ENCODE peak calls at places on chromosomes 1 and 21, in six cellular contexts. I is AG04450, N is heart left ventricle, W is cardiac fibroblast, O is spleen, D is BJ. T is an unnamed sample.

GRCh38 chr1:112744019-112744578 is 29.0 kb upstream of the PPM1J start:
- DNase-seq in I (no peak), N (peak; percentile 29), W (peak; percentile 54), O (no peak), D (no peak), T (no peak)

GRCh38 chr1:210234254-210234747 is 1.7 kb downstream of the SERTAD4 start:
- DNase-seq in I (no peak), N (no peak), W (no peak), O (no peak), D (no peak), T (no peak)

GRCh38 chr1:227918736-227919135 is 29.0 kb downstream of the WNT9A start:
- DNase-seq in I (no peak), N (no peak), W (no peak), O (no peak), D (no peak), T (no peak)

GRCh38 chr1:1253314-1253713 is 6.8 kb upstream of the C1QTNF12 start:
- DNase-seq in I (no peak), N (no peak), W (no peak), O (no peak), D (no peak), T (no peak)

GRCh38 chr1:183590225-183591191 is at the start of gene NCF2:
- DNase-seq in I (no peak), N (peak; percentile 40), W (peak; percentile 64), O (peak; percentile 83), D (no peak), T (no peak)

GRCh38 chr1:53715478-53715877 is 23.5 kb downstream of the GLIS1 start:
- DNase-seq in I (no peak), N (no peak), W (peak; percentile 56), O (no peak), D (no peak), T (no peak)

GRCh38 chr21:14900058-14900457 is 164.7 kb downstream of the NRIP1 start:
- DNase-seq in I (no peak), N (no peak), W (peak; percentile 73), O (no peak), D (no peak), T (no peak)

GRCh38 chr1:8598783-8599182 is 218.7 kb downstream of the RERE start:
- DNase-seq in I (no peak), N (peak; percentile 12), W (no peak), O (no peak), D (no peak), T (no peak)

GRCh38 chr1:231808116-231808515 is 181.5 kb downstream of the DISC1 start:
- DNase-seq in I (no peak), N (no peak), W (no peak), O (no peak), D (no peak), T (no peak)

GRCh38 chr21:43938751-43939442 is 73.2 kb upstream of the TRAPPC10 start:
- DNase-seq in I (peak; percentile 11), N (peak; percentile 82), W (peak; percentile 72), O (peak; percentile 92), D (no peak), T (no peak)

GRCh38 chr21:43940672-43941071 is 71.4 kb upstream of the TRAPPC10 start:
- DNase-seq in I (no peak), N (no peak), W (no peak), O (no peak), D (no peak), T (no peak)

GRCh38 chr21:43940329-43940653 is 71.8 kb upstream of the TRAPPC10 start:
- DNase-seq in I (no peak), N (no peak), W (no peak), O (no peak), D (no peak), T (no peak)

GRCh38 chr21:43937898-43938309 is 72.9 kb downstream of the AGPAT3 start:
- DNase-seq in I (no peak), N (no peak), W (no peak), O (no peak), D (no peak), T (no peak)

GRCh38 chr21:43939443-43940328 is 72.4 kb upstream of the TRAPPC10 start:
- DNase-seq in I (no peak), N (no peak), W (no peak), O (no peak), D (no peak), T (no peak)
- TF ChIP-seq CTCF in I (no peak), N (no peak), W (no peak), O (no peak), D (no peak), T (no peak)

DNA sequence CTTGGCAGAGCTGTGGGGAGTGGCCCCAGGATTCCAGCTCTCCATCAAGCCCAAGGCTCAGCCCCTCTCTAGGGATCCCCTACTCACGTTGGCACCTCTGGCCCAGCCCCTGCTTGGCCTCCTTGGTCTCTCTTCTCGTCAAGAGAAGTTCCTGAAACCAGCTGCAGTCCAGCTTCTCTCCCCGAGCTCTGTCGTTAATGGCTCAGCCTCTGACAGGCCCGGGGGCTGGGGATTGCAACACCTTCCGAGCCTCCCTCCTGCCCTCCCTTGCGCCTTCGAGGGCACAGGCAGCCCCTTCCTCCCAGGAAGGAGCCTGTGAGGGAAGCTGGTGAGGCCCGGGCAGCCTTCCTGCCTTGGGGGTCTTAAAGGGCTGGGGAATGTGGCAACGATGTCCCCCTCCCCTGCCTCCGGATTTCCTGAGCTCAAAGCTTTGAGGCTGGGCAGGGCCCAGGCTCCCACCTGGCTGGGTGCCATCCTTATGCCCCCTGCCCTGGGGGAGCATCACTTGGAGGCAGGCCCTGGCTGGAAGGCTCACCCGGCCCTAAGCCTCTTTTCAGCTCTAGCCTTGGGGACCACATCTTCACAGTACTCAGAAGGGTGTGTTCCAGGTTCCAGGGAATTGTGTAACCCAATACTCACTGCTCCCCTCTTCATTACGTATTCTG is at the start of gene CSF3R:
- DNase-seq in I (no peak), N (no peak), W (no peak), O (peak; percentile 92), D (no peak), T (no peak)
- H3K4me3 ChIP-seq in I (no peak within 1 kb of the TSS), N (no peak within 1 kb of the TSS), W (no peak within 1 kb of the TSS), O (peak within 1 kb of the TSS; percentile 40), D (no peak within 1 kb of the TSS), T (no peak within 1 kb of the TSS)

GRCh38 chr21:23067672-23068071 is 2069.5 kb downstream of the NCAM2 start:
- DNase-seq in I (no peak), N (no peak), W (no peak), O (no peak), D (no peak), T (no peak)
- TF ChIP-seq CTCF in I (no peak), N (no peak), W (no peak), O (no peak), D (no peak), T (no peak)

GRCh38 chr1:248739580-248740205 is 15.9 kb downstream of the LYPD8 start:
- DNase-seq in I (no peak), N (no peak), W (no peak), O (no peak), D (no peak), T (no peak)
- H3K4me3 ChIP-seq in I (no peak overlapping the region), N (no peak overlapping the region), W (no peak overlapping the region), O (peak overlapping the region; percentile 21), D (no peak overlapping the region), T (no peak overlapping the region)

GRCh38 chr1:187931781-187932180 is 1103.0 kb downstream of the PLA2G4A start:
- DNase-seq in I (no peak), N (no peak), W (no peak), O (no peak), D (no peak), T (no peak)

GRCh38 chr1:187928717-187929116 is 1100.0 kb downstream of the PLA2G4A start:
- DNase-seq in I (no peak), N (no peak), W (no peak), O (no peak), D (no peak), T (no peak)

GRCh38 chr1:187936667-187937066 is 1107.9 kb downstream of the PLA2G4A start:
- DNase-seq in I (no peak), N (no peak), W (no peak), O (no peak), D (no peak), T (no peak)

GRCh38 chr1:187938092-187938491 is 1109.3 kb downstream of the PLA2G4A start:
- DNase-seq in I (no peak), N (no peak), W (no peak), O (no peak), D (no peak), T (no peak)

GRCh38 chr1:187933562-187934419 is 1105.0 kb downstream of the PLA2G4A start:
- DNase-seq in I (no peak), N (no peak), W (no peak), O (no peak), D (no peak), T (no peak)
- TF ChIP-seq CTCF in I (no peak), N (no peak), W (no peak), O (no peak), D (no peak), T (no peak)

DNA sequence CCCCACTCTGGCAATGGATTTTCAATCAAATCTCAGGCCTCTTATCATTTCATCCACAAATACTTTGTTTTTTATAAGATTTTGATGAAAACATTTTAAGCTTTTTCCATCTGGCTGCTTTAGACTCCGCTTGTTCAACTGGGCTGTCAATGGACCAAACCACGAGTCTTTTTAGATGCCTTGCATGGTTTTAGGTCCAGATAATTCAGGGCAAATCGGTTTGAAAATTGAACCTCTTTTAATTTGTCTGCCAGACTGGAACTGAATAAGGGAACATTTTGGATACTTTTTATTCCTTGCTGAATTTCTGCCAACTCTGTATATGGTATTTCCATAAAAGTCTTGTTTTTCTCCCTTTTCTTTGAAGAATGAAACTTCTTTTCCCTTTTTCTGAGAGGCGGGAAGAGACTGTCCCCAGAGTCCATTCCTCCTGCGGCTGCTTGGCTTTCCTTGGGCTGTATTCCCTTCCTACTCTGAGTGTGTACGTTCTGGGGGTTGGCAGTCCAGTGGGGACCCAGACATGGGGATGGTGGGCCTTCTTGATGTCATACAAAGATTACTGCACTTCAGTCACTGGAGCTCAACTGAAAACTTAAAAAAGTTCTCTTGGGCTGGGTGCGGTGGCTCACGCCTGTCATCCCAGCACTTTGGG is 46.5 kb upstream of the CNN3 start:
- DNase-seq in I (no peak), N (no peak), W (no peak), O (no peak), D (no peak), T (no peak)
- H3K4me3 ChIP-seq in I (no peak overlapping the region), N (no peak overlapping the region), W (no peak overlapping the region), O (no peak overlapping the region), D (no peak overlapping the region), T (no peak overlapping the region)